ENCODE peak calls at places on chromosomes 3 and 15, in four cellular contexts. J is CD4-positive, alpha-beta T cell; L is A549; V is tibial artery. A is an unnamed sample.

GRCh38 chr15:71634820-71635219 is 175.5 kb upstream of the NR2E3 start:
- DNase-seq in J (no peak), L (no peak), V (no peak), A (no peak)

GRCh38 chr15:64143276-64143675 is 8.3 kb upstream of the SNX22 start:
- DNase-seq in J (no peak), L (no peak), V (no peak), A (no peak)

GRCh38 chr3:53856964-53857363 is 10.6 kb downstream of the IL17RB start:
- DNase-seq in J (no peak), L (no peak), V (no peak), A (no peak)

GRCh38 chr15:100628746-100629145 is 26.4 kb downstream of the ASB7 start:
- DNase-seq in J (no peak), L (no peak), V (no peak), A (no peak)

GRCh38 chr15:75107509-75107904 is 84.1 kb downstream of the PPCDC start:
- DNase-seq in J (no peak), L (no peak), V (no peak), A (no peak)

GRCh38 chr15:29424118-29424517 is 154.5 kb upstream of the NSMCE3 start:
- DNase-seq in J (no peak), L (no peak), V (no peak), A (no peak)

GRCh38 chr15:74781673-74782595 is at the start of gene CSK:
- DNase-seq in J (peak), L (peak), V (peak), A (peak)

GRCh38 chr3:193702967-193703366 is 110.0 kb downstream of the OPA1 start:
- DNase-seq in J (no peak), L (no peak), V (no peak), A (no peak)

GRCh38 chr15:37045859-37046318 is 54.5 kb downstream of the MEIS2 start:
- DNase-seq in J (no peak), L (no peak), V (no peak), A (no peak)

GRCh38 chr15:38069001-38069400 is 134.6 kb downstream of the TMCO5A start:
- DNase-seq in J (no peak), L (peak), V (no peak), A (no peak)

GRCh38 chr3:31493187-31493586 is 39.5 kb upstream of the STT3B start:
- DNase-seq in J (no peak), L (no peak), V (no peak), A (no peak)

GRCh38 chr15:75639191-75639708 is 774 bp downstream of the IMP3 start:
- DNase-seq in J (no peak), L (no peak), V (no peak), A (no peak)

GRCh38 chr15:73851679-73852078 is 21.7 kb upstream of the TBC1D21 start:
- DNase-seq in J (peak), L (no peak), V (no peak), A (no peak)

GRCh38 chr15:68558318-68559305 is 20.2 kb upstream of the CORO2B start:
- DNase-seq in J (no peak), L (no peak), V (no peak), A (no peak)
- H3K27ac ChIP-seq in J (no peak), L (peak), V (peak), A (no peak)

DNA sequence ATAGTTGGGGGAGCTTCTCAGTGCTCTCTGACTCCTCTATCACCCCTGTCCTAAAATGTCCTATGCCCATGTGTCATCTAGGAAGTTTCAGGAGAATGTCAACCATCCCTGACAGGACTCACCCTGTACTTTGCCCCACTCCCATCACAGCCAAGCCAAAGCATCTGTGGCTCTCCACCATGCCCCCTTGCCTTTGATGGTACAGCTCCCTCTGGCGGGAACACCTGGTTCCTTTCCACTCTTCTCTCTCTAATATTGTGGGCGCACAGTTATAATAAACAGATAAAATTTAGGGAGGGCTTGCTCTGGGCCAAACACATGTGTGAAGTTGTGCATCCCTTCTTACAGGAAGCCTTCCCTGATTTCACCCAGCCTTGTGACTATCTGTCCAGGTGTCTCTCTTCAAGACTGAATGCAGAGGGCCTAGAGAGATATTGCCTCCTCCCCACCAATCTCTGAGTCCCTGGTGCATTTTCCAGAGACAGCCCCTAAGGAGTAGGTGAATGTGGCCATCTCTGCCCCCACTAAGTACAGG is 62.8 kb downstream of the ISG20 start:
- DNase-seq in J (peak), L (peak), V (no peak), A (no peak)
- TF ChIP-seq CTCF in J (no peak), L (peak), V (no peak), A (peak)

DNA sequence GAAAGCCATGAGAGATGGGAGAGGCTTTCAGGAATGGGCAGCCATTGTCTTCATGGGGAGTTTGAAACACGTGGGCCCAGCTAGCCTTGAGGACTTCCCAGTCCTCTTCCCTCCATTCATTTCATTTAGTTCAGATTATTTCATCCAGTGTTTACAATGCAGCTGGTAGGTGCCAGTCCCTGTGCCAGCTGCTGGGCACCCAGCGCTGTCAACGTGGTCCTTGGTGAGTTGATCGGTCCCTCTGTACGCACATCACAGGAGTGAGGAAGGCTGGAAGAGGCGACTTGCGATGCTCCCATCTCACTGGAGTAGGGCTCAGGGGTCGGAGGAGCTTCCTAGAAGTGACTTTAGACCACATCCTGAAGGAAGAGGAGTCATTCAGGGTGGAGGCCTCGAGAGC is 206.4 kb upstream of the BHLHE40 start:
- DNase-seq in J (no peak), L (no peak), V (no peak), A (no peak)
- H3K27ac ChIP-seq in J (no peak), L (peak), V (peak), A (peak)

GRCh38 chr3:185455860-185456259 is 43.0 kb downstream of the TMEM41A start:
- DNase-seq in J (no peak), L (no peak), V (no peak), A (no peak)
- TF ChIP-seq CTCF in J (no peak), L (no peak), V (no peak), A (peak)

GRCh38 chr15:59268199-59268979 is 61.7 kb downstream of the LDHAL6B start:
- DNase-seq in J (no peak), L (no peak), V (no peak), A (no peak)

GRCh38 chr15:59273266-59273665 is 66.6 kb downstream of the LDHAL6B start:
- DNase-seq in J (no peak), L (no peak), V (no peak), A (no peak)

GRCh38 chr15:59268980-59269472 is 62.4 kb downstream of the LDHAL6B start:
- DNase-seq in J (no peak), L (no peak), V (no peak), A (no peak)

GRCh38 chr15:59274126-59274970 is 67.7 kb downstream of the LDHAL6B start:
- DNase-seq in J (no peak), L (no peak), V (no peak), A (no peak)

GRCh38 chr15:59271595-59272201 is 65.1 kb downstream of the LDHAL6B start:
- DNase-seq in J (no peak), L (no peak), V (no peak), A (no peak)
- H3K27ac ChIP-seq in J (no peak), L (peak), V (no peak), A (no peak)

A was measured in upper lobe of right lung.